ENCODE peak calls at places on chromosomes 13 and 19, in seven cellular contexts. E is LNCaP clone FGC, L is omental fat pad, P is mucosa of descending colon, T is A549, C is thoracic aorta, U is left ventricle myocardium inferior. A is an unnamed sample.

GRCh38 chr13:99083976-99084375 is 106.1 kb upstream of the DOCK9 start:
- DNase-seq in U (no peak), T (no peak), E (no peak), P (no peak), C (no peak), L (no peak), A (no peak)

GRCh38 chr13:46796515-46797467 is at the start of gene ESD:
- DNase-seq in E (peak; percentile 45), U (peak; percentile 97), L (peak; percentile 86), P (peak; percentile 99), T (peak; percentile 90), C (peak; percentile 93), A (peak; percentile 79)

GRCh38 chr19:48806818-48807589 is 3.8 kb downstream of the BCAT2 start:
- DNase-seq in U (no peak), P (peak; percentile 80), L (no peak), T (peak; percentile 76), E (no peak), C (no peak), A (no peak)

GRCh38 chr19:19634516-19635312 is 6.7 kb upstream of the LPAR2 start:
- DNase-seq in E (no peak), C (no peak), P (no peak), L (no peak), U (no peak), T (no peak), A (no peak)

GRCh38 chr19:47315125-47315821 is 5.6 kb downstream of the C5AR1 start:
- DNase-seq in P (peak; percentile 23), U (peak; percentile 40), C (peak; percentile 45), L (no peak), T (peak; percentile 99), E (no peak), A (peak; percentile 56)

GRCh38 chr13:80972857-80973478 is 632.0 kb upstream of the SPRY2 start:
- DNase-seq in L (no peak), E (no peak), P (no peak), C (no peak), U (no peak), T (no peak), A (no peak)

GRCh38 chr13:45242070-45242469 is 41.2 kb upstream of the KCTD4 start:
- DNase-seq in L (no peak), C (no peak), T (peak; percentile 26), P (no peak), U (no peak), E (peak; percentile 65), A (no peak)

GRCh38 chr19:6536138-6536671 is 5.4 kb downstream of the TNFSF9 start:
- DNase-seq in E (peak; percentile 60), C (no peak), P (peak; percentile 64), T (peak; percentile 88), L (no peak), U (no peak), A (no peak)

GRCh38 chr13:47158583-47158982 is 261.7 kb upstream of the HTR2A start:
- DNase-seq in P (no peak), U (no peak), E (no peak), L (no peak), T (no peak), C (no peak), A (no peak)

GRCh38 chr13:88068975-88069374 is 397.8 kb downstream of the SLITRK5 start:
- DNase-seq in T (peak; percentile 5), E (no peak), P (peak; percentile 18), L (no peak), U (no peak), C (no peak), A (no peak)

GRCh38 chr19:35755550-35756371 is 1.1 kb downstream of the HSPB6 start:
- DNase-seq in L (peak; percentile 36), P (peak; percentile 70), U (peak; percentile 90), T (no peak), E (no peak), C (no peak), A (peak; percentile 27)

GRCh38 chr13:108437496-108437895 is 168.0 kb downstream of the TNFSF13B start:
- DNase-seq in T (peak; percentile 11), C (no peak), P (no peak), U (no peak), L (no peak), E (no peak), A (no peak)

GRCh38 chr19:36093146-36093662 is 17.7 kb upstream of the OVOL3 start:
- DNase-seq in L (no peak), U (no peak), E (no peak), C (no peak), T (no peak), P (no peak), A (no peak)

GRCh38 chr13:74550039-74550438 is 415.8 kb upstream of the KLF12 start:
- DNase-seq in P (no peak), E (no peak), T (no peak), U (no peak), L (no peak), C (no peak), A (no peak)

GRCh38 chr13:110306960-110307696 is at the start of the genes COL4A1 and COL4A2:
- DNase-seq in L (no peak), C (no peak), E (no peak), P (peak; percentile 40), U (peak; percentile 87), T (peak; percentile 49), A (no peak)

DNA sequence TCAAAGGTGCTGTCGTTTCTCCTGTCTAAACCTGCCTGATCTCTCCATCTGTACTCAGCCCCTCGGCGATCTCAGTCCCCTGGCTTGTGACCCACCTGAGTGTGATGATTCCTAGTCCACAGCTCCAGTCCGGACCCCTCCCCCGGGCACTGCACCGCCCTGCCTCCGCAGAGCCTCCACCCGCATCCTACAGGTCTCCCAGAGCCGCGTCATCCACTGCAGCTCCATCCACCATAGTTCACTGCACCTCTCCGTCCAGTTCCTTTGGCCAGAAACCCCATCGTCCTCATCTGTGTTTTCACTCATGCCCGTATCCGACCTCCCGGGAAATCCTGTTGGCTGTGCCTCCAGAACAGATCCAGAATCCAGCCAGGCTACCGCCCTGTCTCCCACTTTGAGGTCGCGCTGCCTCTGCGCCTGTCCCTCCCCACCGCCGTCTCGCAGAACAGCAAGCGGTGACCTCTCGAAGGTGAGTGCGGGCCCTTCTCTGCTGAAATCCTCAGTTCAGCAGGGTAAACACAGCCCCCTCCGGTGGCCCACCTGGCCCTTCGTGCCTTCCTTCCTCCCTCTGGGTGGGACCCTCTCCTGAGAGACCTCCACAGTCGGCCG is 51.9 kb upstream of the MCF2L start:
- DNase-seq in T (no peak), L (no peak), P (no peak), E (no peak), U (no peak), C (no peak), A (no peak)
- TF ChIP-seq CTCF in T (no peak), L (no peak), P (no peak), E (no peak), U (no peak), C (no peak), A (no peak)

DNA sequence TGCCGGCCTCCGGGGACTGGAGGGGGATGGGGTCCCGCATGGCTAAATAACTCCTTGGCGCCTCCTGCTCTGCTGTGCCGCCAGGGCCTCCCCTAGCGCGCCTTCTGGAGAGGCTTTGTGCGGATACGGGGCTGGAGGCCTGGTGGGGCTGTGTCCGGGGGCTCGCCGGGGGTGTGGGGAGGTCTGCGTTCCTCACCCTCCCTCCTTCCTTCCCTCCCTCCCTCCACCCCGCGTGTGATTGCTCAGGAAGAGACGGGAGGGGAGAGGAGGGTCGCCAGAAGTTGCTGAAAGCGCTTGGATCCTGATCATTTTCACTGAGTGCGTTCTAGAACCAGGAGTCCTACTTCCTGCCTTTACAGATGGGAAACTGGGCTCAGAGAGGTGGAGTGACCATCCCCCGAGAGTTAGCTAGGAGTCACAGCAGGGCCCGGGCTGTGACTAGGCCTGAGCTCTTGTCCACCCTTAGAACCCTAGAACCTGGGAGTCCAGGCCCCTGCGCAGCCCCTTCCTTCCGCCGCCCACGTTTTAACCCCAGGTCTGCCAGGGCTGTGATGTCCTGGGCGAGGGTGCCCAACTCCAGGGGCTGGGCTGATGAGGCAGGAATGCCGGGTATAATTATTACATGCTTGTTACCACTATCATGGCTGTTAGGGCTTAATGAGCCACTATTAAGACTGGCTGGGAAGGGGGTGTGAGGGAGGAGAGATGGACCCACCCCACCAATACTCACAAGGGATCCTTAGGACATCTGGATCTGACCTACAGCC is 782 bp upstream of the JUND start:
- DNase-seq in L (peak; percentile 49), C (peak; percentile 77), U (no peak), E (no peak), T (no peak), P (no peak), A (no peak)
- TF ChIP-seq CTCF in L (no peak), C (peak; percentile 20), U (no peak), E (no peak), T (no peak), P (no peak), A (peak; percentile 10)

GRCh38 chr13:82224806-82225205 is 1657.5 kb downstream of the SLITRK1 start:
- DNase-seq in U (no peak), T (no peak), L (no peak), C (no peak), P (no peak), E (no peak), A (no peak)
- TF ChIP-seq CTCF in U (no peak), T (no peak), L (no peak), C (no peak), P (no peak), E (no peak), A (no peak)

DNA sequence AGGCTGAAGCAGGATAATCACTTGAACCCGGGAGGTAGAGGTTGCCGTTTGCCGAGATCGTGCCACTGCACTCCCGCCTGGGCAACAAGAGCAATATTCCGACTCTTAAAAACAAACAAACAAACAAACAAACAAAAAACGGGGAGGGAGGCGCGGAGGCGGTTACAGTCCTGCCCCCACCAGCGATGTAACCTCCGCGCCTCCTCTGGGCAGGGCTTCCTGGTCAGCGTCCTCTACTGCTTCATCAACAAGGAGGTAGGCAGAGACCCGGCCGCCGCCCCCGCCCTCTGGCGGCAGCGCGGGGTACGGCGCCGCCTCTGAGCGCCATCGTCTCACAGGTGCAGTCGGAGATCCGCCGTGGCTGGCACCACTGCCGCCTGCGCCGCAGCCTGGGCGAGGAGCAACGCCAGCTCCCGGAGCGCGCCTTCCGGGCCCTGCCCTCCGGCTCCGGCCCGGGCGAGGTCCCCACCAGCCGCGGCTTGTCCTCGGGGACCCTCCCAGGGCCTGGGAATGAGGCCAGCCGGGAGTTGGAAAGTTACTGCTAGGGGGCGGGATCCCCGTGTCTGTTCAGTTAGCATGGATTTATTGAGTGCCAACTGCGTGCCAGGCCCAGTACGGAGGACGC is 10.2 kb downstream of the SNRPD2 start:
- DNase-seq in L (peak; percentile 70), E (peak; percentile 50), T (peak; percentile 92), C (peak; percentile 41), P (peak; percentile 92), U (peak; percentile 83), A (no peak)
- TF ChIP-seq CTCF in L (no peak), E (peak; percentile 72), T (peak; percentile 98), C (peak; percentile 98), P (peak; percentile 98), U (peak; percentile 99), A (peak; percentile 79)

A was measured in AG09319.